ENCODE peak calls at places on chromosomes 16 and 17, in seven cellular contexts. X, W, C, T, E, V and Q are unnamed samples.

GRCh38 chr16:9039208-9039607 is 52.2 kb upstream of the HAPSTR1 start:
- DNase-seq in X (peak; percentile 52), W (no peak), C (peak; percentile 45), T (no peak), E (no peak), V (no peak), Q (no peak)

GRCh38 chr17:75757086-75757681 is 7.8 kb downstream of the GALK1 start:
- DNase-seq in X (no peak), W (no peak), C (no peak), T (no peak), E (no peak), V (peak; percentile 49), Q (no peak)

GRCh38 chr16:64434526-64435069 is 687.3 kb downstream of the CDH11 start:
- DNase-seq in X (no peak), W (no peak), C (no peak), T (no peak), E (no peak), V (no peak), Q (no peak)

GRCh38 chr16:13186813-13187212 is 285.4 kb downstream of the SHISA9 start:
- DNase-seq in X (peak; percentile 2), W (no peak), C (no peak), T (no peak), E (no peak), V (no peak), Q (no peak)

GRCh38 chr17:39809221-39809620 is 54.9 kb downstream of the IKZF3 start:
- DNase-seq in X (no peak), W (no peak), C (no peak), T (no peak), E (no peak), V (no peak), Q (no peak)

GRCh38 chr17:57622886-57623433 is 122.1 kb downstream of the CCDC182 start:
- DNase-seq in X (peak; percentile 54), W (no peak), C (peak; percentile 81), T (no peak), E (peak; percentile 47), V (no peak), Q (no peak)

GRCh38 chr16:9099131-9099625 is 7.7 kb downstream of the HAPSTR1 start:
- DNase-seq in X (peak; percentile 77), W (no peak), C (peak; percentile 64), T (no peak), E (no peak), V (no peak), Q (no peak)

GRCh38 chr16:48284772-48285409 is 37.6 kb upstream of the ABCC11 start:
- DNase-seq in X (no peak), W (no peak), C (no peak), T (no peak), E (no peak), V (no peak), Q (no peak)

GRCh38 chr17:40355804-40356758 is 8.5 kb downstream of the GJD3 start:
- DNase-seq in X (no peak), W (no peak), C (no peak), T (no peak), E (no peak), V (peak; percentile 79), Q (no peak)

GRCh38 chr16:57632568-57632967 is 4.1 kb downstream of the ADGRG1 start:
- DNase-seq in X (no peak), W (no peak), C (no peak), T (no peak), E (no peak), V (peak; percentile 67), Q (no peak)

GRCh38 chr16:10526962-10527361 is 53.4 kb downstream of the EMP2 start:
- DNase-seq in X (peak; percentile 15), W (no peak), C (peak; percentile 24), T (no peak), E (no peak), V (no peak), Q (no peak)

GRCh38 chr16:46607529-46607928 is 13.7 kb downstream of the SHCBP1 start:
- DNase-seq in X (peak; percentile 72), W (no peak), C (peak; percentile 68), T (no peak), E (no peak), V (no peak), Q (no peak)

GRCh38 chr16:80602894-80603293 is 62.1 kb downstream of the DYNLRB2 start:
- DNase-seq in X (no peak), W (no peak), C (peak; percentile 39), T (no peak), E (no peak), V (no peak), Q (no peak)

GRCh38 chr17:59311051-59311468 is 20.4 kb upstream of the YPEL2 start:
- DNase-seq in X (peak; percentile 60), W (no peak), C (peak; percentile 75), T (peak; percentile 34), E (peak; percentile 56), V (no peak), Q (no peak)

GRCh38 chr17:17897442-17897841 is 60.7 kb upstream of the SREBF1 start:
- DNase-seq in X (no peak), W (no peak), C (no peak), T (no peak), E (no peak), V (no peak), Q (no peak)

GRCh38 chr17:15490634-15491261 is 23.3 kb upstream of the CDRT4 start:
- DNase-seq in X (peak; percentile 73), W (no peak), C (peak; percentile 89), T (peak; percentile 26), E (peak; percentile 63), V (no peak), Q (no peak)

GRCh38 chr16:69601250-69601649 is 35.5 kb downstream of the NFAT5 start:
- DNase-seq in X (no peak), W (no peak), C (no peak), T (no peak), E (no peak), V (no peak), Q (no peak)

GRCh38 chr17:19360772-19361171 is 1.8 kb downstream of the B9D1 start:
- DNase-seq in X (no peak), W (no peak), C (no peak), T (no peak), E (no peak), V (no peak), Q (no peak)

GRCh38 chr16:4787627-4788482 is at the start of gene SEPTIN12:
- DNase-seq in X (no peak), W (no peak), C (no peak), T (no peak), E (no peak), V (peak; percentile 43), Q (no peak)

GRCh38 chr16:89759742-89760366 is 38.5 kb downstream of the ZNF276 start:
- DNase-seq in X (peak; percentile 14), W (no peak), C (no peak), T (no peak), E (no peak), V (no peak), Q (no peak)

GRCh38 chr17:35046740-35047283 is 16.7 kb downstream of the RFFL start:
- DNase-seq in X (peak; percentile 86), W (peak; percentile 39), C (no peak), T (no peak), E (no peak), V (no peak), Q (no peak)

GRCh38 chr16:11251525-11252481 is 4.2 kb downstream of the SOCS1 start:
- DNase-seq in X (peak; percentile 70), W (peak; percentile 79), C (peak; percentile 72), T (no peak), E (no peak), V (no peak), Q (no peak)

GRCh38 chr17:7042507-7043194 is 1.2 kb downstream of the SLC16A11 start:
- DNase-seq in X (no peak), W (no peak), C (no peak), T (no peak), E (no peak), V (peak; percentile 76), Q (peak; percentile 38)

GRCh38 chr16:69563605-69564580 is 1.9 kb upstream of the NFAT5 start:
- DNase-seq in X (peak; percentile 38), W (no peak), C (peak; percentile 33), T (peak; percentile 3), E (no peak), V (no peak), Q (peak; percentile 27)

GRCh38 chr17:17044846-17045561 is 2.7 kb downstream of the MPRIP start:
- DNase-seq in X (peak; percentile 71), W (no peak), C (peak; percentile 78), T (no peak), E (peak; percentile 85), V (no peak), Q (peak; percentile 17)

GRCh38 chr16:75216127-75216526 is 2.7 kb upstream of the CTRB1 start:
- DNase-seq in X (no peak), W (no peak), C (no peak), T (no peak), E (no peak), V (no peak), Q (no peak)

GRCh38 chr16:22678311-22678710 is 135.7 kb upstream of the HS3ST2 start:
- DNase-seq in X (no peak), W (no peak), C (no peak), T (no peak), E (no peak), V (no peak), Q (no peak)

GRCh38 chr16:50247906-50248608 is 18.3 kb upstream of the ADCY7 start:
- DNase-seq in X (no peak), W (no peak), C (no peak), T (no peak), E (no peak), V (no peak), Q (no peak)
- TF ChIP-seq CTCF in X (no peak), W (no peak), C (no peak), T (no peak), E (no peak), V (no peak), Q (no peak)

GRCh38 chr17:66426397-66427033 is 124.1 kb downstream of the PRKCA start:
- DNase-seq in X (peak; percentile 42), W (peak; percentile 22), C (no peak), T (no peak), E (no peak), V (no peak), Q (no peak)
- TF ChIP-seq CTCF in X (peak; percentile 21), W (peak; percentile 69), C (no peak), T (peak; percentile 35), E (no peak), V (no peak), Q (no peak)

GRCh38 chr16:83224642-83225041 is 583.1 kb upstream of the HSBP1 start:
- DNase-seq in X (no peak), W (no peak), C (no peak), T (no peak), E (no peak), V (no peak), Q (no peak)
- TF ChIP-seq CTCF in X (no peak), W (no peak), C (no peak), T (no peak), E (no peak), V (no peak), Q (no peak)

DNA sequence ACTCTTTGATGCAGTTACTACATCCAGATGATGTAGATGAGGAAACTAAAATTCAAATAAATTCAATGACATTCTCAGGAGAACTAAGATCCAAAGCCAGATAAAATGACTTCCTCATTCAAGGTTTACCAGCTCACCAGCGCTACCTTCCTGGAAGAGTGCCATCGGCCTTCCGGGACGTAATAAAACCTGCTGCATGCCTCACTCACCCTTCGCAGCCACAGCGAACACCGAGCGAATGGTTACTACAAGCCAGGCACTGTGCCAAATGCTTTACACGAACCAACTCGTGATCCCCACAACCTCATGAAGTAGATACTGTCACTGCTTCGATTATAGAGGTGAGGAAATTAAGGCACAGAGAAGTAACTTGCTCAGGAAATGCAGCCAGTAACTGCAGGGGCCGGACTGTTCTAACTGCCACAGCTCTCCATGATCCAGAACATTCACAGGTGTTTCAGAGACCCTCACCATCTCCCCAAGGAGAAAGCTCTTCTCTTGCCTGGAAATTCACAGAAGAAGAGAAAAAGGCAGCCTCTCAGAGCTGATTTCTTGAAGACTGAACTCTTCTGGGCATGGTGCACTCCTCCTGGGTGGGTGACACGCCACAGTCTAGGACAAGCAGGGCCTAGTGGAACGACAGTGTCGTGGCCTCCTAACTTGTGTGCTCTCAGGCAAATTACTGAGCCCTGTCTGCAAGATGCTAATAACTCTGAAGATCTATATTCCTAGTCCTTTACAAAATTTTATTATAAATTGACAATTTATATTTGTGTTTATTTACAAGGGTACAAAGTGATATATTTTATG is 46.8 kb downstream of the HIC1 start:
- DNase-seq in X (no peak), W (peak; percentile 34), C (no peak), T (no peak), E (peak; percentile 56), V (no peak), Q (no peak)
- TF ChIP-seq CTCF in X (no peak), W (no peak), C (no peak), T (no peak), E (no peak), V (no peak), Q (no peak)